ENCODE peak calls at places on chromosomes 12 and 14, in six cellular contexts. One of them, this sample, is unnamed. For H3K9me3, the result is how much of the 10 kb centered on the place peaks cover.

GRCh38 chr12:127926004-127926403 is 341.0 kb upstream of the TMEM132C start:
- DNase-seq in breast epithelium: no peak
- DNase-seq in cardiac muscle cell: no peak
- DNase-seq in CD8-positive, alpha-beta T cell: no peak
- DNase-seq in A549: peak
- DNase-seq in CD4-positive, alpha-beta T cell: no peak
- DNase-seq in this sample: no peak

GRCh38 chr12:71594214-71594948 is 69.3 kb downstream of the ZFC3H1 start:
- DNase-seq in A549: peak
- DNase-seq in breast epithelium: no peak
- DNase-seq in CD8-positive, alpha-beta T cell: no peak
- DNase-seq in CD4-positive, alpha-beta T cell: no peak
- DNase-seq in cardiac muscle cell: peak
- DNase-seq in this sample: no peak

GRCh38 chr12:124730455-124730932 is 133.2 kb downstream of the SCARB1 start:
- DNase-seq in CD4-positive, alpha-beta T cell: no peak
- DNase-seq in CD8-positive, alpha-beta T cell: no peak
- DNase-seq in cardiac muscle cell: peak
- DNase-seq in A549: peak
- DNase-seq in breast epithelium: no peak
- DNase-seq in this sample: no peak

GRCh38 chr12:56034586-56035332 is 7.0 kb upstream of the RPS26 start:
- DNase-seq in A549: no peak
- DNase-seq in breast epithelium: no peak
- DNase-seq in CD4-positive, alpha-beta T cell: no peak
- DNase-seq in cardiac muscle cell: no peak
- DNase-seq in CD8-positive, alpha-beta T cell: no peak
- DNase-seq in this sample: no peak

GRCh38 chr12:71092290-71092689 is 65.5 kb downstream of the TSPAN8 start:
- DNase-seq in A549: no peak
- DNase-seq in CD4-positive, alpha-beta T cell: no peak
- DNase-seq in cardiac muscle cell: no peak
- DNase-seq in CD8-positive, alpha-beta T cell: no peak
- DNase-seq in breast epithelium: no peak
- DNase-seq in this sample: no peak

GRCh38 chr14:59998575-59998974 is 78.6 kb downstream of the LRRC9 start:
- DNase-seq in CD8-positive, alpha-beta T cell: no peak
- DNase-seq in cardiac muscle cell: no peak
- DNase-seq in breast epithelium: no peak
- DNase-seq in A549: no peak
- DNase-seq in CD4-positive, alpha-beta T cell: no peak
- DNase-seq in this sample: no peak

GRCh38 chr12:42097971-42098370 is 46.7 kb downstream of the GXYLT1 start:
- DNase-seq in breast epithelium: no peak
- DNase-seq in CD8-positive, alpha-beta T cell: no peak
- DNase-seq in A549: no peak
- DNase-seq in CD4-positive, alpha-beta T cell: no peak
- DNase-seq in cardiac muscle cell: peak
- DNase-seq in this sample: no peak

GRCh38 chr14:100032749-100033148 is 32.5 kb upstream of the EVL start:
- DNase-seq in CD4-positive, alpha-beta T cell: no peak
- DNase-seq in A549: no peak
- DNase-seq in breast epithelium: no peak
- DNase-seq in cardiac muscle cell: no peak
- DNase-seq in CD8-positive, alpha-beta T cell: no peak
- DNase-seq in this sample: no peak

GRCh38 chr14:35337557-35338255 is 45.5 kb downstream of the PSMA6 start:
- DNase-seq in CD8-positive, alpha-beta T cell: no peak
- DNase-seq in CD4-positive, alpha-beta T cell: no peak
- DNase-seq in cardiac muscle cell: no peak
- DNase-seq in breast epithelium: no peak
- DNase-seq in A549: peak
- DNase-seq in this sample: no peak

GRCh38 chr12:47905313-47905730 is 528 bp upstream of the VDR start:
- DNase-seq in CD4-positive, alpha-beta T cell: no peak
- DNase-seq in cardiac muscle cell: no peak
- DNase-seq in A549: no peak
- DNase-seq in CD8-positive, alpha-beta T cell: no peak
- DNase-seq in breast epithelium: peak
- DNase-seq in this sample: no peak

GRCh38 chr14:85597701-85598100 is 67.8 kb downstream of the FLRT2 start:
- DNase-seq in CD4-positive, alpha-beta T cell: no peak
- DNase-seq in cardiac muscle cell: no peak
- DNase-seq in breast epithelium: no peak
- DNase-seq in CD8-positive, alpha-beta T cell: no peak
- DNase-seq in A549: no peak
- DNase-seq in this sample: no peak

GRCh38 chr14:90507428-90507827 is 110.6 kb downstream of the CALM1 start:
- DNase-seq in A549: no peak
- DNase-seq in CD8-positive, alpha-beta T cell: no peak
- DNase-seq in CD4-positive, alpha-beta T cell: no peak
- DNase-seq in breast epithelium: no peak
- DNase-seq in cardiac muscle cell: no peak
- DNase-seq in this sample: no peak

GRCh38 chr12:99768758-99769157 is 121.2 kb downstream of the GARIN6 start:
- DNase-seq in A549: no peak
- DNase-seq in CD4-positive, alpha-beta T cell: no peak
- DNase-seq in breast epithelium: no peak
- DNase-seq in CD8-positive, alpha-beta T cell: no peak
- DNase-seq in cardiac muscle cell: no peak
- DNase-seq in this sample: no peak

GRCh38 chr12:99766408-99766807 is 118.9 kb downstream of the GARIN6 start:
- DNase-seq in breast epithelium: no peak
- DNase-seq in A549: no peak
- DNase-seq in CD4-positive, alpha-beta T cell: no peak
- DNase-seq in cardiac muscle cell: no peak
- DNase-seq in CD8-positive, alpha-beta T cell: no peak
- DNase-seq in this sample: no peak

GRCh38 chr12:99769581-99769980 is 122.0 kb downstream of the GARIN6 start:
- DNase-seq in cardiac muscle cell: no peak
- DNase-seq in CD4-positive, alpha-beta T cell: no peak
- DNase-seq in breast epithelium: no peak
- DNase-seq in A549: no peak
- DNase-seq in CD8-positive, alpha-beta T cell: no peak
- DNase-seq in this sample: no peak

GRCh38 chr12:99765469-99766114 is 118.0 kb downstream of the GARIN6 start:
- DNase-seq in A549: no peak
- DNase-seq in CD4-positive, alpha-beta T cell: no peak
- DNase-seq in CD8-positive, alpha-beta T cell: no peak
- DNase-seq in breast epithelium: no peak
- DNase-seq in cardiac muscle cell: no peak
- DNase-seq in this sample: no peak

DNA sequence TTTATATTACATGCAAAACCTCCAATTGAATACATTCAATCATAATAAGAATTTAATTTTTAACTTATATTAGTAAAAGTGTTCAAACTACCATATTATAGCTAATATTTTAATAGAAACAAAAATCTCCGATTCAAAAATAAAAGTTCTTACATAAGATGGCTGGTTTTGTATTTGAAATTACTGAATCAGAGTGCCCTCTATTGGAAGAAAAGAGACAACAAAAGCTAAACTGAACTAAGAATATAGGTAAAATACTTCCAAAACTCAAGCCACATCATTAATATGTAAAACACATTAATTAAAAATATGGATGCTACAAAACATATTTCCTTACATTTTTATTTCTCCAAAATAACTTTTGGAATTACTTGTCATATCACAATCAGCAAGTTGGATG is 120.3 kb downstream of the GARIN6 start:
- DNase-seq in cardiac muscle cell: peak
- DNase-seq in A549: peak
- DNase-seq in breast epithelium: no peak
- DNase-seq in CD4-positive, alpha-beta T cell: no peak
- DNase-seq in CD8-positive, alpha-beta T cell: no peak
- DNase-seq in this sample: no peak
- H3K9me3 ChIP-seq in cardiac muscle cell: under half
- H3K9me3 ChIP-seq in A549: under half
- H3K9me3 ChIP-seq in breast epithelium: under half
- H3K9me3 ChIP-seq in CD4-positive, alpha-beta T cell: under half
- H3K9me3 ChIP-seq in CD8-positive, alpha-beta T cell: under half
- H3K9me3 ChIP-seq in this sample: under half

GRCh38 chr12:113361574-113362370 is 3.4 kb downstream of the PLBD2 start:
- DNase-seq in breast epithelium: no peak
- DNase-seq in CD8-positive, alpha-beta T cell: no peak
- DNase-seq in A549: no peak
- DNase-seq in cardiac muscle cell: peak
- DNase-seq in CD4-positive, alpha-beta T cell: no peak
- DNase-seq in this sample: no peak

GRCh38 chr12:113364698-113365097 is 6.3 kb downstream of the PLBD2 start:
- DNase-seq in breast epithelium: no peak
- DNase-seq in A549: no peak
- DNase-seq in CD4-positive, alpha-beta T cell: no peak
- DNase-seq in cardiac muscle cell: no peak
- DNase-seq in CD8-positive, alpha-beta T cell: no peak
- DNase-seq in this sample: no peak

GRCh38 chr12:113359133-113359938 is 949 bp downstream of the PLBD2 start:
- DNase-seq in A549: no peak
- DNase-seq in CD8-positive, alpha-beta T cell: no peak
- DNase-seq in cardiac muscle cell: peak
- DNase-seq in breast epithelium: no peak
- DNase-seq in CD4-positive, alpha-beta T cell: no peak
- DNase-seq in this sample: no peak

GRCh38 chr12:113358381-113359132 is at the start of gene PLBD2:
- DNase-seq in A549: peak
- DNase-seq in CD4-positive, alpha-beta T cell: peak
- DNase-seq in cardiac muscle cell: peak
- DNase-seq in CD8-positive, alpha-beta T cell: peak
- DNase-seq in breast epithelium: peak
- DNase-seq in this sample: peak

DNA sequence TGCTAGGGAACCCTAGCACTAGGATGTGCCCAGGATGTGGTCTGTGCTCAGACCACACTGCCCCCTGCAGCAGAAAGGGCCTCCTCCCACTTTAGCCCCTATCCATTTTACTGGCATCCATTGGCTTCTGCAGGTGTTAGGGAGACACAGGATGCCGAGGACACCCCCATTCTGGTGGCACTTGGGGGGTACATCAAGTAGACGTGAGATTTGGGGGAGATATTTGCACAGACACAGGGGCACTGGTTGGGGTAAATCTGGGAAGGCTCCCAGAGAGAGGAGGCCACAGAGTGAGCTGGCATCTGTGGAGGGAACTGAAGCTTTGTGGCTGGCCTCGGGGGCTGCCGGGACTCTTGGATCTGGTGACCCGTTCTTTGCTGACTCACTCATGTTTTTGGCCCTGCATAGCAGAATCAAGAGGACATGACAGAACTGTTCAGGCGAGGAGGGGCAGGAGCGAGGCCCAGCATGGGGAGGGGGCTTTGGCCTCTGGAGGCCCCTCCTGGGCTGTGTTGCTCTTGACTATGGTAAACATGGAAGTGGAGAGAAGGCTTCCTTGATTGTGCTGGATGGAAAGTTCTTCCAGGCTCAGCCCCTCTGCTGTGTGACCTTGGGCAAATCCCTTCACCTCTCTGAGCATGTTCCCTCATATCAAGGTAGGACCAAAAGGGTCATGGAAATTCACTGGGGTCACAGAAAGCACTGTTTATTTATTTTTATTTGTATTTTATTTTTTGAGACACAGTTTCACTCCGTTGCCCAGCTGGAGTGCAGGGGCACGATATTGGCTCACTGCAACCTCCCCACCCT is 1.8 kb downstream of the PLBD2 start:
- DNase-seq in A549: no peak
- DNase-seq in cardiac muscle cell: peak
- DNase-seq in CD8-positive, alpha-beta T cell: no peak
- DNase-seq in breast epithelium: no peak
- DNase-seq in CD4-positive, alpha-beta T cell: no peak
- DNase-seq in this sample: no peak
- TF ChIP-seq CTCF in A549: peak
- TF ChIP-seq CTCF in cardiac muscle cell: peak
- TF ChIP-seq CTCF in CD8-positive, alpha-beta T cell: no peak
- TF ChIP-seq CTCF in breast epithelium: no peak
- TF ChIP-seq CTCF in CD4-positive, alpha-beta T cell: no peak
- TF ChIP-seq CTCF in this sample: no peak

DNA sequence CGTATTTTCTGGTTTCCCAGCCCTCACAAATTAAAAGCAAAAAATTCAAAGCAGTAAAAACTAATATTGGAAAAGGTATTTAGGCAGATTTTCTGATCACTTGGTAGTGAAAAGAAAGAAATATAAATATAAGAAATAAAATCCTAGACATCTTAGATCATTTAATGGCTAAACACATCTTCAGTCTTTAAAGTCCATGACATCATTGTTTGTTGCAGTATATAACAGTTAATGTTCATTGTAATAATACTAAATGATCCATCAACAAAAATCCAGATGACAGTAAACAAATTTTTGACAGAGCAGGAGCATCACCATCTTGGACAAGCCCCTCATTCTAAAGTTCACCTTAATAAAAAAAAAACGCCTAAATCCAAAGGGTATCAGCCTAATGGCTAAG is 29.2 kb upstream of the CAPRIN2 start:
- DNase-seq in cardiac muscle cell: no peak
- DNase-seq in CD8-positive, alpha-beta T cell: no peak
- DNase-seq in A549: no peak
- DNase-seq in breast epithelium: no peak
- DNase-seq in CD4-positive, alpha-beta T cell: no peak
- DNase-seq in this sample: no peak
- H3K9me3 ChIP-seq in cardiac muscle cell: under half
- H3K9me3 ChIP-seq in CD8-positive, alpha-beta T cell: under half
- H3K9me3 ChIP-seq in A549: under half
- H3K9me3 ChIP-seq in breast epithelium: under half
- H3K9me3 ChIP-seq in CD4-positive, alpha-beta T cell: under half
- H3K9me3 ChIP-seq in this sample: under half

DNA sequence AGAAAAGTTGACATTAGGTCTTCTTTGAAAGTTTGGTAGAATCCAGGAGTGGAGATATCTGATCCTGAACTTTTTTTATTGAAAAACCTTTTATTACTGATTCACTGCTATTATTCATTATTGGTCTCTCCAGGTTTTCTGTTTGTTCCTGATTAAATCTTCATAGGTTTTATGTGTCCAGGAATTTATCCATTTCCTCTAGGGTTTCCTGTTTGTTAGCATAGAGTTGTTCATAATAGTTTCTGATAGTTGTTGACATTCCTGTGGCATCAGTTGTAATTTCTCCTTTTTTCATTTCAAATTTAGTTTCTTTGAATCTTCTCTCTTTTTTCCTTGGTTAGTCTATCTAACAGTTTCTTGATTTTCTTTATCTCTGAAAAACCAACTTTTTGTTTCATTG is 370.3 kb downstream of the SLC6A15 start:
- DNase-seq in cardiac muscle cell: no peak
- DNase-seq in CD4-positive, alpha-beta T cell: no peak
- DNase-seq in breast epithelium: no peak
- DNase-seq in CD8-positive, alpha-beta T cell: no peak
- DNase-seq in A549: no peak
- DNase-seq in this sample: no peak
- TF ChIP-seq CTCF in cardiac muscle cell: no peak
- TF ChIP-seq CTCF in CD4-positive, alpha-beta T cell: no peak
- TF ChIP-seq CTCF in breast epithelium: no peak
- TF ChIP-seq CTCF in CD8-positive, alpha-beta T cell: no peak
- TF ChIP-seq CTCF in A549: no peak
- TF ChIP-seq CTCF in this sample: no peak